ENCODE peak calls at places on chromosomes 5 and 9, in five cellular contexts. One of them, this sample, is unnamed.

GRCh38 chr9:133168432-133168831 is 4.7 kb upstream of the GBGT1 start:
- DNase-seq in neuronal stem cell: no peak
- DNase-seq in H9: no peak
- DNase-seq in trophoblast cell: no peak
- DNase-seq in mesenchymal stem cell: peak
- DNase-seq in this sample: no peak

GRCh38 chr5:149639718-149640117 is 58.4 kb downstream of the ARHGEF37 start:
- DNase-seq in neuronal stem cell: no peak
- DNase-seq in H9: no peak
- DNase-seq in trophoblast cell: no peak
- DNase-seq in mesenchymal stem cell: no peak
- DNase-seq in this sample: no peak

GRCh38 chr5:53944981-53945380 is 365.4 kb downstream of the ARL15 start:
- DNase-seq in neuronal stem cell: no peak
- DNase-seq in H9: no peak
- DNase-seq in trophoblast cell: no peak
- DNase-seq in mesenchymal stem cell: peak
- DNase-seq in this sample: peak

GRCh38 chr5:72402381-72402890 is 82.3 kb downstream of the PTCD2 start:
- DNase-seq in neuronal stem cell: no peak
- DNase-seq in H9: no peak
- DNase-seq in trophoblast cell: peak
- DNase-seq in mesenchymal stem cell: no peak
- DNase-seq in this sample: peak

GRCh38 chr5:58322453-58322852 is 137.4 kb downstream of the PLK2 start:
- DNase-seq in neuronal stem cell: no peak
- DNase-seq in H9: no peak
- DNase-seq in trophoblast cell: peak
- DNase-seq in mesenchymal stem cell: peak
- DNase-seq in this sample: peak

GRCh38 chr9:24333629-24334028 is 212.1 kb downstream of the IZUMO3 start:
- DNase-seq in neuronal stem cell: no peak
- DNase-seq in H9: no peak
- DNase-seq in trophoblast cell: no peak
- DNase-seq in mesenchymal stem cell: no peak
- DNase-seq in this sample: no peak

GRCh38 chr5:17037751-17038150 is 101.7 kb upstream of the MYO10 start:
- DNase-seq in neuronal stem cell: no peak
- DNase-seq in H9: no peak
- DNase-seq in trophoblast cell: no peak
- DNase-seq in mesenchymal stem cell: no peak
- DNase-seq in this sample: peak

GRCh38 chr5:168850683-168851082 is 271.5 kb upstream of the PANK3 start:
- DNase-seq in neuronal stem cell: no peak
- DNase-seq in H9: no peak
- DNase-seq in trophoblast cell: no peak
- DNase-seq in mesenchymal stem cell: no peak
- DNase-seq in this sample: no peak

GRCh38 chr5:142492781-142493281 is 168.0 kb upstream of the SPRY4 start:
- DNase-seq in neuronal stem cell: no peak
- DNase-seq in H9: no peak
- DNase-seq in trophoblast cell: no peak
- DNase-seq in mesenchymal stem cell: peak
- DNase-seq in this sample: peak

GRCh38 chr9:134222018-134222573 is 57.7 kb upstream of the RNU6ATAC start:
- DNase-seq in neuronal stem cell: no peak
- DNase-seq in H9: no peak
- DNase-seq in trophoblast cell: no peak
- DNase-seq in mesenchymal stem cell: peak
- DNase-seq in this sample: no peak

GRCh38 chr5:1725641-1726468 is 73.8 kb downstream of the MRPL36 start:
- DNase-seq in neuronal stem cell: peak
- DNase-seq in H9: peak
- DNase-seq in trophoblast cell: no peak
- DNase-seq in mesenchymal stem cell: no peak
- DNase-seq in this sample: no peak

GRCh38 chr5:1726956-1727355 is 72.7 kb downstream of the MRPL36 start:
- DNase-seq in neuronal stem cell: no peak
- DNase-seq in H9: peak
- DNase-seq in trophoblast cell: no peak
- DNase-seq in mesenchymal stem cell: no peak
- DNase-seq in this sample: no peak

GRCh38 chr5:141944086-141944485 is 13.9 kb downstream of the PCDH12 start:
- DNase-seq in neuronal stem cell: no peak
- DNase-seq in H9: no peak
- DNase-seq in trophoblast cell: no peak
- DNase-seq in mesenchymal stem cell: no peak
- DNase-seq in this sample: no peak

GRCh38 chr9:89376286-89376685 is 58.0 kb downstream of the SECISBP2 start:
- DNase-seq in neuronal stem cell: no peak
- DNase-seq in H9: no peak
- DNase-seq in trophoblast cell: no peak
- DNase-seq in mesenchymal stem cell: no peak
- DNase-seq in this sample: no peak

GRCh38 chr5:51944500-51945125 is 561.4 kb downstream of the ISL1 start:
- DNase-seq in neuronal stem cell: no peak
- DNase-seq in H9: no peak
- DNase-seq in trophoblast cell: no peak
- DNase-seq in mesenchymal stem cell: no peak
- DNase-seq in this sample: no peak

DNA sequence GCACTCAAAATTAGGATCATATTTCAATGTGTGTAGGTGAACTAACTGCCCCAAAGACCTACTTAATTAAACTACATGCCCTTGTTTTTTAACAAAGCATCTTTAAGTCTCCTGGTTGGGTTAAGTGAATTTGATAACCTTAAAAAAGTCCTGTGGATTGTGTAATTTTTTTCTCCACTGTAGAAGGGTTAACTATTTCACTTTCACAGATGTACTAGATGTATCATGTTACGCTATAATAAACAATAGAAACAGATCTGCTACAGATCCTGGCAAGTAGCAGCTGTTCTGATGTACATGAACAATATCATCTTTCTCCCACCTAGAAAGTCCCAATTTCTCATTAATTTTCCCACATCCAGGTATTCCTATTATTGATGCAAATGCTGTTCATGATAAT is 18.9 kb downstream of the KIF24 start:
- DNase-seq in neuronal stem cell: no peak
- DNase-seq in H9: no peak
- DNase-seq in trophoblast cell: no peak
- DNase-seq in mesenchymal stem cell: peak
- DNase-seq in this sample: peak
- H4K91ac ChIP-seq in neuronal stem cell: no peak
- H4K91ac ChIP-seq in H9: no peak
- H4K91ac ChIP-seq in trophoblast cell: no peak
- H4K91ac ChIP-seq in mesenchymal stem cell: no peak
- H4K91ac ChIP-seq in this sample: no peak

DNA sequence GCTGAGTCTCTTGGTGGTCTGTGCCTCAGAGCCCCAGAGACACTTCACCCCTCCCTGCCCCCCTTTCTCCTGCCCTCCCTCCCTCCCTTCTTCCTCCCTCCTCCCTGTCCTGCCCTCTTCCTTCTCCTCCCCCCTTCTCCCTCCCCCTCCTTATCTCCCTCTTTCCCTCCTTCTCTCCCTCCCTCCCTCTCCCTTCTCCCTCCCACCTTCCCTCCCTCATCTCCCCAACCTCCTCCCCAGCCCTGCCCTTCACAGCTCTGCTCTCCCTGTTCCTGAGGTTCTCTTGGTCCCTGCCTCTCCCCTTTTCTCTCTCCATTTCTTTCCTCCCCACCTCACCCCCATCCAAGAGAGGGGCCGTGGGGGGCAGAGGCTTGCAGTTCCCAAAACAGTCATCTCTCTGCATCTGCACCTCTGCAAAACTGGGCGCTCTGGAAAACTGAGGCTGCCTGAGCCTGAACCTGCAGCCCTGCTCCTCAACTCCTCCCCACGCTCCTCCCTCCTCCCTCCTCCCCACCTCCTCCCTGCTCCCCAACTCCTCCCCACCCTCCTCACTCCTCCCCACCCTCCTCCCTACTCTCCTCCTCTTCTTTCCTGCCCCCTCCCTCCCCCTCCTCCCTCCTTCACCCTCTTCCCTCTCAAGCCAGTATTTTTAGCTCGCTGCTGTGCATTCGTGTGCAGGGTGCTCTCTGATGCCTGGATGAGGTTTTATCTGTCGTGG is 219.1 kb downstream of the C9orf50 start:
- DNase-seq in neuronal stem cell: no peak
- DNase-seq in H9: no peak
- DNase-seq in trophoblast cell: no peak
- DNase-seq in mesenchymal stem cell: peak
- DNase-seq in this sample: no peak
- H2BK5ac ChIP-seq in neuronal stem cell: no peak
- H2BK5ac ChIP-seq in H9: no peak
- H2BK5ac ChIP-seq in trophoblast cell: no peak
- H2BK5ac ChIP-seq in mesenchymal stem cell: no peak
- H2BK5ac ChIP-seq in this sample: no peak

GRCh38 chr9:20684865-20685696 is 1.0 kb downstream of the FOCAD start:
- DNase-seq in neuronal stem cell: no peak
- DNase-seq in H9: no peak
- DNase-seq in trophoblast cell: peak
- DNase-seq in mesenchymal stem cell: peak
- DNase-seq in this sample: peak
- H4K91ac ChIP-seq in neuronal stem cell: no peak
- H4K91ac ChIP-seq in H9: no peak
- H4K91ac ChIP-seq in trophoblast cell: no peak
- H4K91ac ChIP-seq in mesenchymal stem cell: no peak
- H4K91ac ChIP-seq in this sample: peak

GRCh38 chr5:11150976-11151375 is 389.9 kb upstream of the DAP start:
- DNase-seq in neuronal stem cell: no peak
- DNase-seq in H9: no peak
- DNase-seq in trophoblast cell: no peak
- DNase-seq in mesenchymal stem cell: no peak
- DNase-seq in this sample: no peak

GRCh38 chr5:11143456-11144267 is 382.6 kb upstream of the DAP start:
- DNase-seq in neuronal stem cell: no peak
- DNase-seq in H9: no peak
- DNase-seq in trophoblast cell: no peak
- DNase-seq in mesenchymal stem cell: no peak
- DNase-seq in this sample: no peak

GRCh38 chr5:11146171-11146570 is 385.1 kb upstream of the DAP start:
- DNase-seq in neuronal stem cell: no peak
- DNase-seq in H9: no peak
- DNase-seq in trophoblast cell: no peak
- DNase-seq in mesenchymal stem cell: no peak
- DNase-seq in this sample: no peak

GRCh38 chr5:11153672-11154377 is 392.8 kb upstream of the DAP start:
- DNase-seq in neuronal stem cell: no peak
- DNase-seq in H9: no peak
- DNase-seq in trophoblast cell: no peak
- DNase-seq in mesenchymal stem cell: no peak
- DNase-seq in this sample: no peak

GRCh38 chr5:11149136-11149535 is 388.1 kb upstream of the DAP start:
- DNase-seq in neuronal stem cell: no peak
- DNase-seq in H9: no peak
- DNase-seq in trophoblast cell: no peak
- DNase-seq in mesenchymal stem cell: no peak
- DNase-seq in this sample: no peak
- H2BK5ac ChIP-seq in neuronal stem cell: no peak
- H2BK5ac ChIP-seq in H9: no peak
- H2BK5ac ChIP-seq in trophoblast cell: no peak
- H2BK5ac ChIP-seq in mesenchymal stem cell: no peak
- H2BK5ac ChIP-seq in this sample: no peak

DNA sequence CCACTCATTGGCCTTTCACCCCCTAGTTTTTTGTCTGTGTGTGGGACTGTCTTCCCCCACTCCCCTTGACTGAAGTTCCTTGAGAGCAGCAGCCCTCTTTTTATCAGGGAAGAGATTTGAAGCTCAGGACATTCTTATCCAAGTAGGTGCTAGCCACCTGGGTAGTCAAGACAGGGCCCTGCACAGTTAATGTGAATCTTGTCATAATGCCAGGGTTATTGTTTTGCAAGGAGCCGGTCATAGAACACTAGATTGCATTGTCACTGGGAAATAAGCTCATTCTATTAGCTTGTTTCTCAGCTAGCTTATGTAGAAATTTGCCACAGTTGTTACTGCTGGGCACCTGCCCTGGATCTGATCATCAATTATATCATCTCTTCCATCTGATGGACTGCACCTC is 256.1 kb downstream of the DOCK8 start:
- DNase-seq in neuronal stem cell: no peak
- DNase-seq in H9: no peak
- DNase-seq in trophoblast cell: no peak
- DNase-seq in mesenchymal stem cell: no peak
- DNase-seq in this sample: no peak
- H4K91ac ChIP-seq in neuronal stem cell: no peak
- H4K91ac ChIP-seq in H9: no peak
- H4K91ac ChIP-seq in trophoblast cell: peak
- H4K91ac ChIP-seq in mesenchymal stem cell: no peak
- H4K91ac ChIP-seq in this sample: no peak

GRCh38 chr5:80034559-80034958 is 589 bp upstream of the THBS4 start:
- DNase-seq in neuronal stem cell: no peak
- DNase-seq in H9: no peak
- DNase-seq in trophoblast cell: no peak
- DNase-seq in mesenchymal stem cell: peak
- DNase-seq in this sample: no peak

GRCh38 chr5:80035839-80036238 is 691 bp downstream of the THBS4 start:
- DNase-seq in neuronal stem cell: no peak
- DNase-seq in H9: no peak
- DNase-seq in trophoblast cell: no peak
- DNase-seq in mesenchymal stem cell: no peak
- DNase-seq in this sample: no peak

GRCh38 chr5:80031109-80031508 is 4.0 kb upstream of the THBS4 start:
- DNase-seq in neuronal stem cell: no peak
- DNase-seq in H9: no peak
- DNase-seq in trophoblast cell: no peak
- DNase-seq in mesenchymal stem cell: no peak
- DNase-seq in this sample: no peak

GRCh38 chr5:80034962-80035821 is at the start of gene THBS4:
- DNase-seq in neuronal stem cell: peak
- DNase-seq in H9: peak
- DNase-seq in trophoblast cell: no peak
- DNase-seq in mesenchymal stem cell: no peak
- DNase-seq in this sample: no peak

GRCh38 chr5:80033513-80033912 is 1.6 kb upstream of the THBS4 start:
- DNase-seq in neuronal stem cell: no peak
- DNase-seq in H9: no peak
- DNase-seq in trophoblast cell: no peak
- DNase-seq in mesenchymal stem cell: no peak
- DNase-seq in this sample: no peak
- H2BK5ac ChIP-seq in neuronal stem cell: no peak
- H2BK5ac ChIP-seq in H9: no peak
- H2BK5ac ChIP-seq in trophoblast cell: no peak
- H2BK5ac ChIP-seq in mesenchymal stem cell: no peak
- H2BK5ac ChIP-seq in this sample: no peak

GRCh38 chr5:124467745-124468144 is 278.7 kb downstream of the ZNF608 start:
- DNase-seq in neuronal stem cell: no peak
- DNase-seq in H9: no peak
- DNase-seq in trophoblast cell: no peak
- DNase-seq in mesenchymal stem cell: no peak
- DNase-seq in this sample: no peak
- H4K91ac ChIP-seq in neuronal stem cell: no peak
- H4K91ac ChIP-seq in H9: no peak
- H4K91ac ChIP-seq in trophoblast cell: no peak
- H4K91ac ChIP-seq in mesenchymal stem cell: no peak
- H4K91ac ChIP-seq in this sample: no peak